ENCODE peak calls at places on chromosomes 7 and 10, in eight cellular contexts. J, I, V, E, U, R, F and Y are unnamed samples.

GRCh38 chr7:76383089-76383944 is 24.5 kb upstream of the YWHAG start:
- DNase-seq in J (no peak), I (no peak), V (no peak), E (no peak), U (no peak), R (no peak), F (no peak), Y (no peak)

GRCh38 chr10:86673827-86674581 is 5.7 kb downstream of the LDB3 start:
- DNase-seq in J (no peak), I (peak), V (no peak), E (no peak), U (no peak), R (no peak), F (no peak), Y (no peak)

GRCh38 chr7:18495412-18496335 is at the start of gene HDAC9:
- DNase-seq in J (no peak), I (peak), V (peak), E (no peak), U (peak), R (no peak), F (no peak), Y (no peak)

GRCh38 chr7:30378275-30378674 is 93.9 kb downstream of the ZNRF2 start:
- DNase-seq in J (no peak), I (no peak), V (no peak), E (no peak), U (no peak), R (no peak), F (no peak), Y (no peak)

GRCh38 chr7:3089493-3089892 is 45.8 kb upstream of the CARD11 start:
- DNase-seq in J (no peak), I (no peak), V (peak), E (no peak), U (no peak), R (no peak), F (no peak), Y (no peak)

GRCh38 chr10:116118851-116119250 is 154.2 kb downstream of the GFRA1 start:
- DNase-seq in J (no peak), I (no peak), V (no peak), E (no peak), U (no peak), R (no peak), F (no peak), Y (no peak)

GRCh38 chr7:137692399-137692798 is 154.4 kb downstream of the DGKI start:
- DNase-seq in J (no peak), I (no peak), V (no peak), E (no peak), U (no peak), R (no peak), F (no peak), Y (no peak)

GRCh38 chr10:14757394-14757793 is 17.3 kb downstream of the FAM107B start:
- DNase-seq in J (no peak), I (no peak), V (no peak), E (peak), U (no peak), R (no peak), F (no peak), Y (no peak)

GRCh38 chr7:11819947-11820346 is 12.1 kb downstream of the THSD7A start:
- DNase-seq in J (no peak), I (no peak), V (no peak), E (no peak), U (no peak), R (no peak), F (no peak), Y (no peak)

GRCh38 chr10:74674892-74675291 is 151.5 kb upstream of the KAT6B start:
- DNase-seq in J (no peak), I (no peak), V (no peak), E (no peak), U (peak), R (no peak), F (no peak), Y (no peak)

GRCh38 chr10:3977761-3978160 is 192.8 kb upstream of the KLF6 start:
- DNase-seq in J (no peak), I (no peak), V (no peak), E (no peak), U (no peak), R (no peak), F (no peak), Y (no peak)

GRCh38 chr10:35124540-35124939 is 2.1 kb upstream of the CREM start:
- DNase-seq in J (no peak), I (no peak), V (no peak), E (no peak), U (no peak), R (no peak), F (no peak), Y (no peak)

GRCh38 chr7:1639578-1640175 is 30.4 kb upstream of the ELFN1 start:
- DNase-seq in J (peak), I (peak), V (no peak), E (no peak), U (no peak), R (no peak), F (no peak), Y (peak)

GRCh38 chr7:1641173-1641572 is 28.9 kb upstream of the ELFN1 start:
- DNase-seq in J (no peak), I (no peak), V (no peak), E (no peak), U (no peak), R (no peak), F (no peak), Y (no peak)

GRCh38 chr7:1639071-1639470 is 31.0 kb upstream of the ELFN1 start:
- DNase-seq in J (peak), I (no peak), V (no peak), E (no peak), U (no peak), R (no peak), F (no peak), Y (peak)

GRCh38 chr7:1641661-1642260 is 28.3 kb upstream of the ELFN1 start:
- DNase-seq in J (no peak), I (no peak), V (no peak), E (no peak), U (no peak), R (no peak), F (no peak), Y (no peak)

DNA sequence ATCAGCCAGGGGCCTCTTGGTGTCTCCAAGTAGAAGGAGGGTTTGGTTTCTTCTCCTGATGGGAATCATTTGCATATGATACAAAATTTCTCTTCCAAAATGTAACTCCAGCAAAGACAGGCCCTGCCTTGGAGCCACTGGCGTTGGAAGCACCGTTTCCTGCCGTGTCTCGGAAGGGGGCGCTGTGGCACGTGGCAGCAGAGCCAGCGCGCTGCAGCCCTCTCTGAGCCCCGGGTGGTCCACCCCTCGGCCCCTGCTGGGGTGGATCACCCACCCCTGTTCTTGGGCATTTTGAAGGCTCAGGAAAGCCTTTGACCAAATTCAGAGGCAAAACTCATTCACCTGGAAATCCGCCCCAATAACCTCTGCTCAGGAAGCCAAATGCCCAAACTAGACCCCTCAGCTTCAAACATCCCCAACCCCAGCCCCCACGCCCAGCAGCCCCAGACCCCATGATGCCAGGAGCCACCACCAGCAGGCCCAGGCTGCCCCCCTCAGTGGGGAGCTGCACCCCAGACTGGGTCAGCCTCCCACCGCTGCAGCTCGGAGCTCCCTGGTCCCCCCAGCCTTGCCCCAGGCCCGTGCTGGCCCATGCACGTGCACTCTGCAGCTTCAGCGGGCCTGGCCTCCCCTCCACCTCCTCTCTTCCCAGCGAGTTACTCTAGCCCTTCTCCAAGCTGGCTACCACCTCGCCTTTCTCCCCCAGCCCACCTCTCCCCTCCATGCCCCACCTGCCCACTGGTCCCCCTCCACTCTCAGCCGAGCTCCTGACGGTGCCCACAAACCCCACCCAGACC is 29.5 kb upstream of the ELFN1 start:
- DNase-seq in J (peak), I (peak), V (no peak), E (no peak), U (no peak), R (no peak), F (no peak), Y (peak)
- TF ChIP-seq CTCF in J (no peak), I (no peak), V (no peak), E (no peak), U (no peak), R (no peak), F (no peak), Y (peak)

GRCh38 chr7:78438433-78438832 is 639.9 kb downstream of the PHTF2 start:
- DNase-seq in J (no peak), I (no peak), V (no peak), E (no peak), U (no peak), R (no peak), F (no peak), Y (no peak)

GRCh38 chr7:78448915-78449314 is 650.3 kb downstream of the PHTF2 start:
- DNase-seq in J (no peak), I (no peak), V (no peak), E (no peak), U (no peak), R (no peak), F (no peak), Y (no peak)

GRCh38 chr7:78444267-78444666 is 645.7 kb downstream of the PHTF2 start:
- DNase-seq in J (no peak), I (no peak), V (no peak), E (no peak), U (no peak), R (no peak), F (no peak), Y (no peak)

GRCh38 chr7:78441737-78442136 is 643.2 kb downstream of the PHTF2 start:
- DNase-seq in J (no peak), I (no peak), V (no peak), E (no peak), U (no peak), R (no peak), F (no peak), Y (no peak)

GRCh38 chr7:78443811-78444210 is 645.2 kb downstream of the PHTF2 start:
- DNase-seq in J (no peak), I (no peak), V (no peak), E (no peak), U (no peak), R (no peak), F (no peak), Y (no peak)
- TF ChIP-seq CTCF in J (no peak), I (no peak), V (no peak), E (no peak), U (no peak), R (no peak), F (no peak), Y (no peak)

DNA sequence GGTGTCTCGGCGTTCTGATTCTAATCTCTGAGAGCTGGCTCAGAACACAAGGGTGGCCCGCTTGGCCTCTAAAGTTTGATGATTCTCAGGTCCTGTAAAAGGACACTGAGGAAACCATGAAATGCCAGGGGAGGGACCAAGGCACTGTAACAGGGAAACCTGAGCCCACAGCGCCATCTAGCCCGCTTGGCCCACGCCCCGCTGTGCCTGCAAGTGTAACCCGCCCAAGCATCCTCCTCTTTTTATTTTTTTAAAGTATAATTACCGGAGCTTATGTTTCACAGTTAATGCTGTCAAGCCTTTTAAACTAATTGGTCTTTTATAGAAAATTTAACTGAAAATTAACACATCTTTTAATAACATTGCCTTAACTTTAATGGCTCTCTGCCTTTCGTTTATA is 734.7 kb downstream of the KCNMA1 start:
- DNase-seq in J (no peak), I (no peak), V (peak), E (no peak), U (no peak), R (peak), F (no peak), Y (no peak)
- TF ChIP-seq CTCF in J (no peak), I (peak), V (peak), E (peak), U (no peak), R (no peak), F (peak), Y (peak)

GRCh38 chr7:55050286-55050685 is 31.5 kb downstream of the EGFR start:
- DNase-seq in J (no peak), I (no peak), V (no peak), E (no peak), U (no peak), R (no peak), F (no peak), Y (no peak)
- TF ChIP-seq CTCF in J (no peak), I (no peak), V (no peak), E (no peak), U (no peak), R (no peak), F (no peak), Y (peak)

GRCh38 chr7:38070718-38071117 is 107.3 kb upstream of the STARD3NL start:
- DNase-seq in J (no peak), I (no peak), V (peak), E (no peak), U (no peak), R (no peak), F (no peak), Y (no peak)
- TF ChIP-seq CTCF in J (peak), I (peak), V (peak), E (no peak), U (peak), R (peak), F (no peak), Y (peak)

GRCh38 chr7:47283497-47284131 is 298.3 kb downstream of the TNS3 start:
- DNase-seq in J (peak), I (peak), V (no peak), E (no peak), U (no peak), R (no peak), F (no peak), Y (no peak)
- TF ChIP-seq CTCF in J (peak), I (no peak), V (no peak), E (no peak), U (no peak), R (no peak), F (no peak), Y (no peak)

GRCh38 chr10:90644165-90644564 is 213.7 kb downstream of the HTR7 start:
- DNase-seq in J (no peak), I (no peak), V (peak), E (no peak), U (no peak), R (no peak), F (no peak), Y (no peak)
- TF ChIP-seq CTCF in J (no peak), I (no peak), V (no peak), E (no peak), U (no peak), R (no peak), F (no peak), Y (no peak)

DNA sequence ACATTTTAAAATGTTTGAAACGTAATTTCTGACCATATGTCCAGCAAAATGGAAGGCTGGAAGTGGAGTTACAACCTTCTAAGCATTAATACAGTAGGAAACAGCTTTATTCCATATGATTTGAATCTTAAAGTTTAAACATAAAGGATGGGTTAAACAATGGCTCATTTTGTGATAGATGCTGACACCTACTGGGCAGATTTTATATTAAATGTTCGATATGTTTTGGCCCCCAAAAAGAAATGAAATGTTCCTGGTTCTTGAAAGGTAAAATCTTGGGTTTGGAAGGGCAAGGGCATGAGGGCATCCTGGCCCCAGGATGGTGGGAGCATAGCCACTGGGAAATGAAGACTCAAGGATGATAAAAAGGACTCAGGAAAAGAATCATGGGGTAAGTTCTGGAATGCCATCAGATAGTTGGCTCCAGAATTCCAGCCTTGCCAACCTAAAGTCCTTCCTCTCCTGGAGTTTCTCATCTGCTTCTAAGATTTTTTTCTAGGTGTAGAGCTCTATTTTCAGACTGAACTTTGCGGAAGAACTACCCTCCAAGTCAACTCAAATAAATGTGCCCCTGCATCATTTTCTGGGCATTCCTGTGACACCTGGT is 34.6 kb upstream of the SLC35G1 start:
- DNase-seq in J (no peak), I (no peak), V (peak), E (no peak), U (no peak), R (no peak), F (no peak), Y (no peak)
- TF ChIP-seq CTCF in J (peak), I (peak), V (peak), E (no peak), U (no peak), R (peak), F (peak), Y (peak)